ENCODE peak calls at places on chromosome 5, in four cellular contexts. U, L, J and K are unnamed samples.

GRCh38 chr5:44945743-44946142 is 137.0 kb downstream of the MRPS30 start:
- DNase-seq in U (no peak), L (no peak), J (peak; percentile 18), K (no peak)

GRCh38 chr5:52896524-52897237 is 92.5 kb upstream of the ITGA2 start:
- DNase-seq in U (no peak), L (no peak), J (no peak), K (no peak)

GRCh38 chr5:142100307-142100706 is 8.3 kb upstream of the NDFIP1 start:
- DNase-seq in U (no peak), L (no peak), J (no peak), K (no peak)

GRCh38 chr5:76724871-76725270 is 8.9 kb downstream of the F2R start:
- DNase-seq in U (no peak), L (no peak), J (peak; percentile 53), K (peak; percentile 32)

GRCh38 chr5:53343187-53343586 is 137.2 kb upstream of the FST start:
- DNase-seq in U (no peak), L (no peak), J (peak; percentile 99), K (peak; percentile 96)

GRCh38 chr5:92421937-92422336 is 1038.8 kb upstream of the ARRDC3 start:
- DNase-seq in U (no peak), L (no peak), J (no peak), K (peak; percentile 30)

GRCh38 chr5:128539038-128539429 is 989 bp upstream of the FBN2 start:
- DNase-seq in U (peak; percentile 15), L (no peak), J (peak; percentile 63), K (peak; percentile 65)

GRCh38 chr5:142320851-142321560 is 3.8 kb downstream of the SPRY4 start:
- DNase-seq in U (no peak), L (no peak), J (no peak), K (peak; percentile 36)

GRCh38 chr5:43281840-43282658 is 31.2 kb downstream of the HMGCS1 start:
- DNase-seq in U (no peak), L (no peak), J (peak; percentile 70), K (no peak)

GRCh38 chr5:127517480-127518318 is at the start of gene PRRC1:
- DNase-seq in U (peak; percentile 89), L (peak; percentile 84), J (peak; percentile 77), K (peak; percentile 89)

GRCh38 chr5:79284852-79285251 is 48.9 kb downstream of the JMY start:
- DNase-seq in U (peak; percentile 26), L (no peak), J (no peak), K (no peak)

GRCh38 chr5:142287096-142287972 is 37.5 kb downstream of the SPRY4 start:
- DNase-seq in U (no peak), L (no peak), J (no peak), K (no peak)

GRCh38 chr5:77066823-77067442 is 20.2 kb downstream of the ZBED3 start:
- DNase-seq in U (peak; percentile 40), L (peak; percentile 24), J (peak; percentile 74), K (peak; percentile 48)

GRCh38 chr5:135462304-135462703 is 10.2 kb upstream of the TIFAB start:
- DNase-seq in U (peak; percentile 87), L (no peak), J (peak; percentile 41), K (peak; percentile 85)

GRCh38 chr5:154349621-154350020 is 96.2 kb upstream of the SAP30L start:
- DNase-seq in U (no peak), L (no peak), J (no peak), K (no peak)

GRCh38 chr5:74539986-74540385 is 100.5 kb downstream of the ENC1 start:
- DNase-seq in U (no peak), L (no peak), J (no peak), K (no peak)

DNA sequence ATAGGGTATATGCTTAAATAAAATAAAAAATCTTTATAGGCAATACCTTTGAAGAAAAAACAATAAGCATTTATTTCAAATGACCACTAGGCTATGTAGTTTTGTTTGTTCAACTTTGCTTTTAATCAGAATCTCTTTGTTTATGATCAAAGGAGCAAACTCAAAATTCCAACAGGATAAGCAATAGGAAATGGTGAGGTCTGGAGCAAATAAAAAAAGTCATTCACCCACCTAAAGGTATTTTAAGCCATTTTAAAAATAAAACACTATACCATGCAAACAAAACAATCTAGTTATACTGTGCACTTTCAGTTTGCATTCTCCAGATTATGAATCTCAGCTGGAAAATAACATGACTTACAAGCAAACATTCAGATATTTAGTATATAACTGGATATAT is 35.3 kb upstream of the CYFIP2 start:
- DNase-seq in U (no peak), L (no peak), J (no peak), K (no peak)
- TF ChIP-seq CTCF in U (no peak), L (no peak), J (no peak), K (no peak)

GRCh38 chr5:115831163-115831768 is 10.1 kb downstream of the ATG12 start:
- DNase-seq in U (peak; percentile 38), L (no peak), J (peak; percentile 19), K (peak; percentile 63)
- TF ChIP-seq CTCF in U (peak; percentile 65), L (peak; percentile 63), J (peak; percentile 81), K (peak; percentile 62)

GRCh38 chr5:67031689-67032088 is 164.9 kb downstream of the CD180 start:
- DNase-seq in U (no peak), L (no peak), J (no peak), K (no peak)
- TF ChIP-seq CTCF in U (no peak), L (no peak), J (no peak), K (no peak)

GRCh38 chr5:175060264-175060663 is 335.9 kb downstream of the MSX2 start:
- DNase-seq in U (no peak), L (no peak), J (no peak), K (no peak)

GRCh38 chr5:175056831-175057230 is 332.4 kb downstream of the MSX2 start:
- DNase-seq in U (no peak), L (no peak), J (no peak), K (no peak)

GRCh38 chr5:175059687-175060194 is 335.4 kb downstream of the MSX2 start:
- DNase-seq in U (peak; percentile 12), L (peak; percentile 24), J (no peak), K (no peak)
- TF ChIP-seq CTCF in U (no peak), L (no peak), J (no peak), K (no peak)

GRCh38 chr5:147939431-147940114 is 33.2 kb upstream of the C5orf46 start:
- DNase-seq in U (no peak), L (no peak), J (peak; percentile 68), K (peak; percentile 62)

GRCh38 chr5:147930759-147931158 is 24.4 kb upstream of the C5orf46 start:
- DNase-seq in U (no peak), L (no peak), J (no peak), K (no peak)

GRCh38 chr5:147935032-147935431 is 28.7 kb upstream of the C5orf46 start:
- DNase-seq in U (no peak), L (no peak), J (peak; percentile 69), K (peak; percentile 86)
- TF ChIP-seq CTCF in U (no peak), L (no peak), J (peak; percentile 64), K (peak; percentile 91)

DNA sequence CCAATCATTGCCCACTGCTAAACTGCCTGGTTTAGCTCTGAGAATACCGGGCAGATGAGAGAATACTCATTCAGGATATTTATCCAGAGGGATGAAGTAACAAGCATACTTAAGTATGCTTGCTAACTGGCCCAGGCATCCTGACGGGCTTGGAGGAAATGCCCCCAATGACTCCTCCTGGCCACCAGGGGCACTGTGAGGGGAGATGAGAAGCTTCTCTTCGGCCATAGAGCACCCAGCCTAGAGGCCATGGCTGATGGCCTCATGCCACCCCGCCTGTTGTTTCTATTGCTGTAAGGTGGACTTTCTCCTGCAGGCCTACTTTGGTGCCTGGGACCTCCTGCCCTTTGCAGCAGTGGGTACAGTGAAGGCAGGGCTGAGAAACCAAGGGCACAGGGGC is 134.5 kb upstream of the FSTL4 start:
- DNase-seq in U (peak; percentile 36), L (no peak), J (no peak), K (no peak)
- TF ChIP-seq CTCF in U (peak; percentile 40), L (no peak), J (no peak), K (peak; percentile 38)

DNA sequence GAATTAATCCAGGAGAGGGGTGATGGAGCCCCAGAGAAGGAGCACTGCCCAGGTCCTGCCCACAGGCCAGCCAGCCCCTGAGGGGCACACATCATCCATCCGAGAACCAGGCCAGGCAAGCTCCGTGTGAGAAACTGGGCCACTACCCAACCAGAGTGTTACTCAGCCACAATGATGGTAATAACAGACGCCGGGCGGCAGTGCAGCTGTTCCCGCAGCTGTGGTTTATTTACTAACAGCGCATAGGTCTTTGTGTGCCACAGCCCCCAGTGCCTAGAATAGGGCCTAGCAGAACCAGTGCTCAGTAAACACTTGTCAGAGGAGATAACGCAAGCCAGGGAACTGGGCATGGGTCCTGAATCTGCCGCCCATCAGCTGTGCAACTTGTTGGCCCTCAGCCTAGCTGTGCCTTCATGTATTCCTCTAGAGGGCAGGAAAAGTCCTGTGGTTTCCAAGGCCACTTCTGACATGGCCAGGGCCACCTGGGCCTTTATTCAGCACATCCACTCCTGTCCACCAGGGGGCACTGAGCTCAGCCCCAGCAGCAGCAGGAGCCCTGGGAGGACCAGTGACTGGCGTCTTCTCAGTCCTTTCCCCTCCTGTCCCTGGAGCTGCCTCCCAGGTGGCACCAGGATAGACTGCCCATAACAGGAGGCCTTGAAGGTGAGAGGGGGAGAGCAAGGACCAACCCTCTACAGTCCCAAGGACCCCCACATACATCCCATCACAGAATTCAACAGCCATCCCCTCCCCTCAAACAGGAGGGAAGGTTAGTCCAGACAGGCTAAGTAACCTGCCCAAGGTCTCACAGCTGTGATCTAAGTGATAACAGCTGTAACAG is 2.1 kb downstream of the MXD3 start:
- DNase-seq in U (peak; percentile 86), L (peak; percentile 65), J (peak; percentile 62), K (peak; percentile 86)
- TF ChIP-seq CTCF in U (peak; percentile 95), L (peak; percentile 89), J (peak; percentile 93), K (peak; percentile 97)